ENCODE peak calls at places on chromosome 4, in seven cellular contexts. E, L, D, J, Z, I and A are unnamed samples.

GRCh38 chr4:158873795-158874359 is 105.1 kb downstream of the FNIP2 start:
- DNase-seq in E (no peak), D (no peak), J (no peak), Z (no peak), L (peak; percentile 5), I (no peak), A (no peak)

GRCh38 chr4:2412534-2412884 is 5.9 kb downstream of the ZFYVE28 start:
- DNase-seq in E (peak; percentile 83), I (no peak), Z (no peak), J (peak; percentile 40), L (no peak), D (no peak), A (no peak)

GRCh38 chr4:160180206-160180605 is 1077.3 kb downstream of the RAPGEF2 start:
- DNase-seq in E (no peak), D (no peak), J (no peak), I (no peak), L (no peak), Z (no peak), A (no peak)

GRCh38 chr4:94532016-94532789 is 80.5 kb downstream of the PDLIM5 start:
- DNase-seq in I (no peak), E (peak; percentile 20), J (no peak), D (no peak), Z (no peak), L (no peak), A (no peak)

GRCh38 chr4:103108547-103108946 is 8.9 kb upstream of the BDH2 start:
- DNase-seq in D (no peak), L (no peak), I (no peak), Z (no peak), J (no peak), E (no peak), A (no peak)

GRCh38 chr4:113556382-113557134 is 205.0 kb downstream of the CAMK2D start:
- DNase-seq in I (no peak), E (no peak), D (no peak), J (no peak), L (no peak), Z (no peak), A (no peak)

GRCh38 chr4:176638992-176639391 is 153.7 kb downstream of the VEGFC start:
- DNase-seq in Z (no peak), J (no peak), E (no peak), L (no peak), D (no peak), I (no peak), A (no peak)

GRCh38 chr4:37446016-37446415 is 201.5 kb downstream of the NWD2 start:
- DNase-seq in E (no peak), Z (no peak), D (no peak), L (no peak), J (no peak), I (no peak), A (no peak)

GRCh38 chr4:173436866-173437265 is 38.0 kb upstream of the SCRG1 start:
- DNase-seq in D (no peak), E (no peak), I (no peak), L (no peak), J (no peak), Z (no peak), A (no peak)

GRCh38 chr4:11596989-11597388 is 168.3 kb upstream of the HS3ST1 start:
- DNase-seq in D (no peak), L (no peak), J (no peak), Z (no peak), I (no peak), E (no peak), A (no peak)

GRCh38 chr4:76809594-76810305 is 88.2 kb downstream of the SOWAHB start:
- DNase-seq in J (no peak), L (peak; percentile 70), I (no peak), D (no peak), E (no peak), Z (no peak), A (no peak)

GRCh38 chr4:105277702-105278101 is 131.0 kb downstream of the TET2 start:
- DNase-seq in D (no peak), Z (no peak), E (no peak), L (no peak), J (no peak), I (no peak), A (no peak)

GRCh38 chr4:48105230-48105629 is 28.8 kb downstream of the TXK start:
- DNase-seq in E (no peak), Z (no peak), L (no peak), D (no peak), J (no peak), I (no peak), A (no peak)

GRCh38 chr4:128393111-128393704 is 105.6 kb upstream of the PGRMC2 start:
- DNase-seq in E (no peak), I (no peak), L (no peak), D (no peak), Z (no peak), J (no peak), A (no peak)

GRCh38 chr4:88573995-88574394 is 18.3 kb upstream of the HERC3 start:
- DNase-seq in E (no peak), L (peak; percentile 13), I (no peak), Z (no peak), D (no peak), J (no peak), A (no peak)

GRCh38 chr4:149735796-149736195 is 79.8 kb downstream of the IQCM start:
- DNase-seq in L (no peak), Z (no peak), I (no peak), E (no peak), J (no peak), D (no peak), A (no peak)

GRCh38 chr4:105978684-105979296 is 83.5 kb downstream of the NPNT start:
- DNase-seq in I (no peak), E (no peak), L (no peak), J (no peak), Z (no peak), D (no peak), A (no peak)

GRCh38 chr4:1713003-1713397 is 881 bp upstream of the SLBP start:
- DNase-seq in E (no peak), Z (no peak), J (no peak), D (no peak), L (no peak), I (no peak), A (no peak)

GRCh38 chr4:104906274-104906673 is 240.4 kb upstream of the TET2 start:
- DNase-seq in I (no peak), L (no peak), D (no peak), Z (no peak), J (no peak), E (no peak), A (no peak)

GRCh38 chr4:133147365-133147821 is 1.7 kb upstream of the PCDH10 start:
- DNase-seq in J (no peak), D (no peak), Z (no peak), I (peak; percentile 40), L (no peak), E (no peak), A (no peak)

GRCh38 chr4:183130328-183131155 is 31.5 kb downstream of the WWC2 start:
- DNase-seq in L (no peak), Z (peak; percentile 60), E (no peak), I (no peak), J (peak; percentile 61), D (no peak), A (no peak)

GRCh38 chr4:108336076-108336475 is 167.3 kb upstream of the LEF1 start:
- DNase-seq in Z (no peak), L (no peak), J (no peak), D (no peak), E (no peak), I (no peak), A (peak; percentile 5)

GRCh38 chr4:109164011-109164410 is 138.4 kb downstream of the COL25A1 start:
- DNase-seq in E (no peak), I (no peak), Z (no peak), J (no peak), D (no peak), L (peak; percentile 2), A (no peak)

GRCh38 chr4:168540086-168540864 is 43.4 kb downstream of the PALLD start:
- DNase-seq in L (no peak), I (no peak), J (no peak), E (no peak), Z (no peak), D (no peak), A (no peak)

GRCh38 chr4:62194342-62194741 is 994.2 kb downstream of the ADGRL3 start:
- DNase-seq in D (no peak), L (no peak), Z (no peak), I (no peak), J (no peak), E (no peak), A (no peak)

GRCh38 chr4:1610791-1611500 is 73.2 kb downstream of the FAM53A start:
- DNase-seq in E (no peak), L (no peak), Z (no peak), D (no peak), J (no peak), I (no peak), A (no peak)

GRCh38 chr4:146482788-146483187 is 39.0 kb downstream of the SLC10A7 start:
- DNase-seq in I (no peak), L (no peak), J (no peak), E (no peak), D (no peak), Z (no peak), A (no peak)

GRCh38 chr4:146477054-146477453 is 44.7 kb downstream of the SLC10A7 start:
- DNase-seq in E (no peak), J (no peak), I (no peak), D (no peak), L (no peak), Z (no peak), A (no peak)

GRCh38 chr4:146472404-146472803 is 49.3 kb downstream of the SLC10A7 start:
- DNase-seq in Z (no peak), D (no peak), J (no peak), E (no peak), L (no peak), I (no peak), A (no peak)

GRCh38 chr4:146481246-146481645 is 40.5 kb downstream of the SLC10A7 start:
- DNase-seq in D (no peak), L (no peak), I (no peak), E (no peak), J (no peak), Z (no peak), A (no peak)

GRCh38 chr4:146478009-146478408 is 43.7 kb downstream of the SLC10A7 start:
- DNase-seq in E (no peak), D (no peak), J (no peak), L (no peak), I (no peak), Z (no peak), A (no peak)
- TF ChIP-seq POLR2AphosphoS5 in E (no peak), D (no peak), J (no peak), L (no peak), I (no peak), Z (no peak), A (no peak)

GRCh38 chr4:131974730-131975129 is 1174.4 kb upstream of the PCDH10 start:
- DNase-seq in D (no peak), E (no peak), Z (no peak), J (no peak), L (no peak), I (no peak), A (no peak)
- TF ChIP-seq POLR2AphosphoS5 in D (no peak), E (no peak), Z (no peak), J (no peak), L (no peak), I (no peak), A (no peak)

GRCh38 chr4:165765053-165765452 is 108.0 kb upstream of the TLL1 start:
- DNase-seq in L (no peak), E (no peak), I (no peak), D (no peak), Z (no peak), J (no peak), A (no peak)
- TF ChIP-seq POLR2AphosphoS5 in L (no peak), E (no peak), I (no peak), D (no peak), Z (no peak), J (no peak), A (no peak)

GRCh38 chr4:74682567-74683359 is 111.6 kb downstream of the BTC start:
- DNase-seq in Z (no peak), E (no peak), L (peak; percentile 47), J (peak; percentile 70), D (no peak), I (no peak), A (no peak)
- TF ChIP-seq POLR2AphosphoS5 in Z (no peak), E (no peak), L (no peak), J (peak; percentile 78), D (no peak), I (no peak), A (no peak)